ENCODE peak calls at places on chromosome 12, in nine cellular contexts. One of them, this sample, is unnamed.

GRCh38 chr12:104370989-104371870 is 67.7 kb downstream of the EID3 start:
- DNase-seq in HCT116: no peak
- DNase-seq in HepG2: no peak
- DNase-seq in GM12878: no peak
- DNase-seq in A549: peak
- DNase-seq in H1: peak
- DNase-seq in tibial nerve: no peak
- DNase-seq in stomach: no peak
- DNase-seq in lower leg skin: no peak
- DNase-seq in this sample: peak

GRCh38 chr12:93571854-93572711 is at the start of gene SOCS2:
- DNase-seq in HCT116: no peak
- DNase-seq in HepG2: no peak
- DNase-seq in GM12878: no peak
- DNase-seq in A549: peak
- DNase-seq in H1: no peak
- DNase-seq in tibial nerve: no peak
- DNase-seq in stomach: peak
- DNase-seq in lower leg skin: peak
- DNase-seq in this sample: peak

GRCh38 chr12:66688836-66689439 is 10.1 kb upstream of the GRIP1 start:
- DNase-seq in HCT116: peak
- DNase-seq in HepG2: peak
- DNase-seq in GM12878: no peak
- DNase-seq in A549: peak
- DNase-seq in H1: peak
- DNase-seq in tibial nerve: no peak
- DNase-seq in stomach: peak
- DNase-seq in lower leg skin: no peak
- DNase-seq in this sample: no peak

GRCh38 chr12:7188557-7189397 is 709 bp upstream of the PEX5 start:
- DNase-seq in HCT116: peak
- DNase-seq in HepG2: peak
- DNase-seq in GM12878: peak
- DNase-seq in A549: peak
- DNase-seq in H1: peak
- DNase-seq in tibial nerve: peak
- DNase-seq in stomach: peak
- DNase-seq in lower leg skin: peak
- DNase-seq in this sample: peak

GRCh38 chr12:76927170-76927784 is 48.5 kb upstream of the CSRP2 start:
- DNase-seq in HCT116: peak
- DNase-seq in HepG2: peak
- DNase-seq in GM12878: no peak
- DNase-seq in A549: peak
- DNase-seq in H1: no peak
- DNase-seq in tibial nerve: no peak
- DNase-seq in stomach: peak
- DNase-seq in lower leg skin: no peak
- DNase-seq in this sample: peak

GRCh38 chr12:131927110-131928079 is 1.7 kb upstream of the PUS1 start:
- DNase-seq in HCT116: no peak
- DNase-seq in HepG2: no peak
- DNase-seq in GM12878: no peak
- DNase-seq in A549: no peak
- DNase-seq in H1: no peak
- DNase-seq in tibial nerve: no peak
- DNase-seq in stomach: no peak
- DNase-seq in lower leg skin: no peak
- DNase-seq in this sample: no peak

GRCh38 chr12:15819644-15820437 is 30.7 kb upstream of the EPS8 start:
- DNase-seq in HCT116: no peak
- DNase-seq in HepG2: peak
- DNase-seq in GM12878: no peak
- DNase-seq in A549: no peak
- DNase-seq in H1: no peak
- DNase-seq in tibial nerve: no peak
- DNase-seq in stomach: no peak
- DNase-seq in lower leg skin: no peak
- DNase-seq in this sample: no peak

GRCh38 chr12:6280053-6280469 is 30.4 kb upstream of the PLEKHG6 start:
- DNase-seq in HCT116: peak
- DNase-seq in HepG2: peak
- DNase-seq in GM12878: no peak
- DNase-seq in A549: peak
- DNase-seq in H1: no peak
- DNase-seq in tibial nerve: no peak
- DNase-seq in stomach: peak
- DNase-seq in lower leg skin: peak
- DNase-seq in this sample: peak

GRCh38 chr12:112944028-112944690 is 5.9 kb downstream of the OAS3 start:
- DNase-seq in HCT116: no peak
- DNase-seq in HepG2: no peak
- DNase-seq in GM12878: no peak
- DNase-seq in A549: no peak
- DNase-seq in H1: no peak
- DNase-seq in tibial nerve: no peak
- DNase-seq in stomach: no peak
- DNase-seq in lower leg skin: no peak
- DNase-seq in this sample: peak

GRCh38 chr12:20063116-20063515 is 305.2 kb upstream of the PDE3A start:
- DNase-seq in HCT116: no peak
- DNase-seq in HepG2: no peak
- DNase-seq in GM12878: no peak
- DNase-seq in A549: no peak
- DNase-seq in H1: no peak
- DNase-seq in tibial nerve: no peak
- DNase-seq in stomach: no peak
- DNase-seq in lower leg skin: no peak
- DNase-seq in this sample: no peak

GRCh38 chr12:20339060-20339459 is 29.3 kb upstream of the PDE3A start:
- DNase-seq in HCT116: no peak
- DNase-seq in HepG2: no peak
- DNase-seq in GM12878: no peak
- DNase-seq in A549: no peak
- DNase-seq in H1: no peak
- DNase-seq in tibial nerve: no peak
- DNase-seq in stomach: no peak
- DNase-seq in lower leg skin: no peak
- DNase-seq in this sample: no peak

GRCh38 chr12:86914716-86915115 is 658.5 kb upstream of the MGAT4C start:
- DNase-seq in HCT116: peak
- DNase-seq in HepG2: peak
- DNase-seq in GM12878: no peak
- DNase-seq in A549: peak
- DNase-seq in H1: no peak
- DNase-seq in tibial nerve: no peak
- DNase-seq in stomach: no peak
- DNase-seq in lower leg skin: no peak
- DNase-seq in this sample: no peak

GRCh38 chr12:123384318-123384993 is 524 bp downstream of the KMT5A start:
- DNase-seq in HCT116: no peak
- DNase-seq in HepG2: no peak
- DNase-seq in GM12878: no peak
- DNase-seq in A549: no peak
- DNase-seq in H1: no peak
- DNase-seq in tibial nerve: no peak
- DNase-seq in stomach: no peak
- DNase-seq in lower leg skin: no peak
- DNase-seq in this sample: no peak

GRCh38 chr12:46358325-46358700 is 14.3 kb downstream of the SLC38A2 start:
- DNase-seq in HCT116: no peak
- DNase-seq in HepG2: no peak
- DNase-seq in GM12878: no peak
- DNase-seq in A549: no peak
- DNase-seq in H1: no peak
- DNase-seq in tibial nerve: no peak
- DNase-seq in stomach: no peak
- DNase-seq in lower leg skin: no peak
- DNase-seq in this sample: no peak

GRCh38 chr12:46358791-46359666 is 13.5 kb downstream of the SLC38A2 start:
- DNase-seq in HCT116: no peak
- DNase-seq in HepG2: no peak
- DNase-seq in GM12878: no peak
- DNase-seq in A549: no peak
- DNase-seq in H1: no peak
- DNase-seq in tibial nerve: no peak
- DNase-seq in stomach: no peak
- DNase-seq in lower leg skin: no peak
- DNase-seq in this sample: no peak

GRCh38 chr12:46360370-46360769 is 12.2 kb downstream of the SLC38A2 start:
- DNase-seq in HCT116: no peak
- DNase-seq in HepG2: no peak
- DNase-seq in GM12878: no peak
- DNase-seq in A549: no peak
- DNase-seq in H1: no peak
- DNase-seq in tibial nerve: no peak
- DNase-seq in stomach: no peak
- DNase-seq in lower leg skin: no peak
- DNase-seq in this sample: no peak

GRCh38 chr12:46360908-46361666 is 11.5 kb downstream of the SLC38A2 start:
- DNase-seq in HCT116: no peak
- DNase-seq in HepG2: no peak
- DNase-seq in GM12878: no peak
- DNase-seq in A549: no peak
- DNase-seq in H1: no peak
- DNase-seq in tibial nerve: no peak
- DNase-seq in stomach: no peak
- DNase-seq in lower leg skin: no peak
- DNase-seq in this sample: no peak

DNA sequence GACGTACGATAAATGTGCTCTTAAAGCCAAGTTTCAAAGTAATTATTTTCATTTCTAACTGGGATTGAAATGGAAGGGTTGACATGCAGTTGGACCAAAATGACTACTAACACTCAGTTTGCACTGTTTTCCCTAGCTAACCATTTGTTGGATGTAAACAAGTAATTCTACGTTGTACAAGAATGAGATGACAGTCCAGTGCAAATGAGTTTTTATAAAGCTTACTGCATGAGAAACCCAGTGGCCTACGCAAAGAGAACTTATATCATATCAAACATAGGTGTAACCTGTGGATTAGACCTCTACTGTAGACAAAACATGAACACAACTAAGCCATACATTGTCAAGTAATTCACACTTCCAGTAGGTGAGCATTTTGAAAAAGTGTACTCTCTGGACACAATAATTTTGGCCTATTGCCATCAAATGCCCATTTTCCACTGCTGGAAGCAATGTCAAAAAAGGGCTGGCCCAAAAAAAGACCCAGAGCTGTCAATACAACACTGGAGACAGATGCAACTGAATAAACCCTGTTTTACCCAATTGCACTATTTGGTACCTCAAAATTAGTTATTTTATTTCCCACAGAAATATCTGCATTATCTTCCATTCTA is 12.8 kb downstream of the SLC38A2 start:
- DNase-seq in HCT116: no peak
- DNase-seq in HepG2: no peak
- DNase-seq in GM12878: no peak
- DNase-seq in A549: no peak
- DNase-seq in H1: no peak
- DNase-seq in tibial nerve: no peak
- DNase-seq in stomach: no peak
- DNase-seq in lower leg skin: no peak
- DNase-seq in this sample: no peak
- TF ChIP-seq POLR2A in HCT116: no peak
- TF ChIP-seq POLR2A in HepG2: peak
- TF ChIP-seq POLR2A in GM12878: no peak
- TF ChIP-seq POLR2A in A549: no peak
- TF ChIP-seq POLR2A in H1: no peak
- TF ChIP-seq POLR2A in tibial nerve: no peak
- TF ChIP-seq POLR2A in stomach: no peak
- TF ChIP-seq POLR2A in lower leg skin: no peak
- TF ChIP-seq POLR2A in this sample: no peak

GRCh38 chr12:47772738-47773061 is 338 bp upstream of the SLC48A1 start:
- DNase-seq in HCT116: no peak
- DNase-seq in HepG2: no peak
- DNase-seq in GM12878: no peak
- DNase-seq in A549: no peak
- DNase-seq in H1: no peak
- DNase-seq in tibial nerve: no peak
- DNase-seq in stomach: no peak
- DNase-seq in lower leg skin: no peak
- DNase-seq in this sample: no peak
- TF ChIP-seq POLR2A in HCT116: no peak
- TF ChIP-seq POLR2A in HepG2: no peak
- TF ChIP-seq POLR2A in GM12878: no peak
- TF ChIP-seq POLR2A in A549: no peak
- TF ChIP-seq POLR2A in H1: no peak
- TF ChIP-seq POLR2A in tibial nerve: no peak
- TF ChIP-seq POLR2A in stomach: no peak
- TF ChIP-seq POLR2A in lower leg skin: no peak
- TF ChIP-seq POLR2A in this sample: no peak

DNA sequence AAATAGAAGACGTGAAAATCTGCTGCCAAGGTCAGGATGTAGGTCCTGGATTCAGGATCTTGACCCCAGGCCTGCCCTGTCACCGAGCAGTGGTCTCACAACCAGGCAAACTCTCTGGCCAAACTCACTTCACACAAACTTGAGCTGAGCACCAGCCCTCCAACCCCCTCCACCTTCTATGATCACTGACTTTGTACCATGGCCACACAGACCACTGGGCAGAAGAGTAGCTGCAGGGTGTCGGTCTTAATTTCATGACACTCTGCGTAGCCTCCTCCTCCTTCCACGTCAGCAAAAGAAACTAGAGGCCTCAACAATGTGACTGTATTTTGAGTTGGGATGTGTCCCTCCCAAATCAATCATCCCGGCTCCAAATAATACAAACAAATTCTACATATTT is 7.2 kb upstream of the TBX3 start:
- DNase-seq in HCT116: no peak
- DNase-seq in HepG2: no peak
- DNase-seq in GM12878: no peak
- DNase-seq in A549: no peak
- DNase-seq in H1: no peak
- DNase-seq in tibial nerve: no peak
- DNase-seq in stomach: no peak
- DNase-seq in lower leg skin: no peak
- DNase-seq in this sample: no peak
- TF ChIP-seq POLR2A in HCT116: no peak
- TF ChIP-seq POLR2A in HepG2: no peak
- TF ChIP-seq POLR2A in GM12878: no peak
- TF ChIP-seq POLR2A in A549: no peak
- TF ChIP-seq POLR2A in H1: no peak
- TF ChIP-seq POLR2A in tibial nerve: no peak
- TF ChIP-seq POLR2A in stomach: no peak
- TF ChIP-seq POLR2A in lower leg skin: no peak
- TF ChIP-seq POLR2A in this sample: no peak

DNA sequence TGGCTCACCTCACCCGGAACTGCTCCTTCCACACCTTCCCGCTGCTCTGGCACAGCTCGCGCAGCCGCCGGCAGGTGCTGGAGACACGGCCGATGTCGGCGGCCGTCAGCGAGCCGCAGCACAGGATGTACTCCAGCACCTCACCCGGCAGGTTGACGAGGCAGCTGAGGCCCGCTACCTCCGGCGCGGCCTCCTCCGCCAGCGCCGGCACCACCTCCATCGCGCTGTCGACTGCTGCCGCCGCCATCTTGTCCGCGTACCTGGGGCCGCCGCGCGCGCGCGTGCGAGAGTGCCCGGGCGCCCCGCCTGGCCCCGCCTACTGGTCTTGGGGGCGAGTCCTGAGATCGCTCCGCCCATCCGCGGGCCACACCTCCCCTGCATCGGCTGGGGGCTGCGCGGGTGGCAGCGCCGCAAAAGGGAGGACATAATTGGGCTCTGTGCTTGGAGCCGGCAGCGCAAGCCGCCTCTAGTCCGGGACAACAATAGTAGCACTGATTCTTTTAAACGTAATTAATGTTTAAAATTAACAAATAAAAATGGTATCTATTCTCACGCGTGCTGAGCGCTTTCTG is at the start of gene FBXO21:
- DNase-seq in HCT116: peak
- DNase-seq in HepG2: peak
- DNase-seq in GM12878: peak
- DNase-seq in A549: peak
- DNase-seq in H1: peak
- DNase-seq in tibial nerve: peak
- DNase-seq in stomach: peak
- DNase-seq in lower leg skin: peak
- DNase-seq in this sample: peak
- TF ChIP-seq POLR2A in HCT116: peak
- TF ChIP-seq POLR2A in HepG2: peak
- TF ChIP-seq POLR2A in GM12878: peak
- TF ChIP-seq POLR2A in A549: peak
- TF ChIP-seq POLR2A in H1: peak
- TF ChIP-seq POLR2A in tibial nerve: peak
- TF ChIP-seq POLR2A in stomach: no peak
- TF ChIP-seq POLR2A in lower leg skin: peak
- TF ChIP-seq POLR2A in this sample: peak